ENCODE peak calls at places on chromosomes 16 and 17, in five cellular contexts. O is GM12865; Y is nephron progenitor cell; N is activated naive CD8-positive, alpha-beta T cell treated with anti-CD3 and anti-CD28 coated beads, Interleukin-2, amount 50 U/mL, for 16 hours; P is ELR. I is an unnamed sample.

GRCh38 chr16:85428168-85428898 is 184.8 kb upstream of the GSE1 start:
- DNase-seq in Y (peak; percentile 47), O (peak; percentile 70), P (peak; percentile 43), N (no peak), I (no peak)

GRCh38 chr16:9050102-9050830 is 41.2 kb upstream of the HAPSTR1 start:
- DNase-seq in N (no peak), O (peak; percentile 45), Y (peak; percentile 23), P (peak; percentile 28), I (no peak)

GRCh38 chr17:72719582-72720493 is 372.6 kb downstream of the SLC39A11 start:
- DNase-seq in N (no peak), Y (no peak), O (no peak), P (no peak), I (peak; percentile 13)

GRCh38 chr17:1882836-1883235 is 53.0 kb downstream of the RPA1 start:
- DNase-seq in O (peak; percentile 55), P (peak; percentile 63), Y (peak; percentile 25), N (no peak), I (no peak)

GRCh38 chr16:73794936-73795335 is 501.7 kb upstream of the PSMD7 start:
- DNase-seq in P (no peak), Y (no peak), O (no peak), N (no peak), I (no peak)

GRCh38 chr16:84825896-84826557 is 6.2 kb downstream of the CRISPLD2 start:
- DNase-seq in P (peak; percentile 81), N (no peak), O (no peak), Y (no peak), I (no peak)

GRCh38 chr16:52078716-52079655 is 468.0 kb downstream of the TOX3 start:
- DNase-seq in Y (no peak), N (no peak), O (no peak), P (no peak), I (no peak)

GRCh38 chr16:17835118-17835949 is 364.6 kb upstream of the XYLT1 start:
- DNase-seq in Y (no peak), O (no peak), N (no peak), P (no peak), I (no peak)